ENCODE peak calls at places on chromosomes 4 and X, in nine cellular contexts. K, Z, V, Q, O, Y, D, S and R are unnamed samples.

GRCh38 chr4:76526585-76526990 is 91.6 kb downstream of the SHROOM3 start:
- DNase-seq in O (no peak), K (no peak), Z (no peak), V (no peak), S (peak), Q (no peak), Y (no peak), D (no peak), R (no peak)

GRCh38 chr4:81314897-81315470 is 100.0 kb upstream of the PRKG2 start:
- DNase-seq in S (peak), Q (no peak), O (no peak), K (no peak), D (peak), V (no peak), Z (no peak), Y (no peak), R (no peak)

GRCh38 chrX:23764585-23764984 is 18.4 kb upstream of the SAT1 start:
- DNase-seq in Q (no peak), K (no peak), S (no peak), Y (no peak), O (no peak), Z (no peak), D (no peak), V (no peak), R (no peak)

GRCh38 chr4:181962321-181962720 is 280.9 kb upstream of the TENM3 start:
- DNase-seq in Z (peak), Y (no peak), S (no peak), Q (no peak), K (peak), D (no peak), O (no peak), V (no peak), R (no peak)

GRCh38 chrX:136814847-136815634 is 34.3 kb upstream of the ARHGEF6 start:
- DNase-seq in S (no peak), V (no peak), Z (no peak), D (no peak), O (no peak), K (no peak), Q (no peak), Y (no peak), R (no peak)

GRCh38 chr4:56055991-56056390 is 107.2 kb downstream of the CEP135 start:
- DNase-seq in D (no peak), Q (no peak), Y (no peak), S (no peak), V (no peak), O (no peak), K (no peak), Z (no peak), R (no peak)

GRCh38 chr4:151325320-151326246 is at the start of gene SH3D19:
- DNase-seq in D (peak), Y (no peak), V (peak), Z (peak), S (peak), O (peak), K (no peak), Q (peak), R (no peak)

GRCh38 chr4:42653606-42654560 is 3.0 kb downstream of the ATP8A1 start:
- DNase-seq in Q (no peak), V (no peak), D (no peak), Y (no peak), K (no peak), O (no peak), Z (no peak), S (peak), R (no peak)

GRCh38 chr4:162931257-162931648 is 235.4 kb downstream of the NAF1 start:
- DNase-seq in O (no peak), Z (peak), Q (no peak), K (no peak), S (no peak), Y (no peak), V (no peak), D (peak), R (no peak)

GRCh38 chr4:19883841-19884240 is 367.9 kb upstream of the SLIT2 start:
- DNase-seq in O (no peak), Y (no peak), Q (no peak), D (no peak), K (no peak), V (no peak), Z (no peak), S (peak), R (no peak)

DNA sequence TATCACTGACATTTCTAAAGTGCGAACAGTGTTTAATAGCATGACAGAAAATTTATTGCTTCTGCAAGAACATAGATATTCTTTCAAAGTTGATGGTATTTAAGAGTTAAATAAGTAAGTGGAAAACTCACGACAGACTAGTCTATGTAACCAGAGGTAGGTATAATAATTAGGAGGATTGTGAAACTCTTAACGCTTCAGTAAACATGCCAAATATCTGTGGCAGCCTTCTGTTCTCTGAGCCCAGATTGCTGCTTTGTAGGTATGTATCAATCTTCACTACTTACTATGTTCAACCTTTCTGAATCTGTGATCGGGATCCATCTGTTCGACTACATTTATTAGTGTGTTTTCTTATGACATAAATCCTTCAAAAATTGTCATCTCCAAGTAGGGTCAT is 53.6 kb upstream of the SPANXB1 start:
- DNase-seq in Z (no peak), Y (no peak), D (no peak), K (no peak), S (peak), Q (no peak), O (no peak), V (no peak), R (no peak)
- TF ChIP-seq CTCF in Z (no peak), Y (no peak), D (no peak), K (no peak), S (no peak), Q (no peak), O (no peak), V (no peak), R (no peak)

GRCh38 chrX:131704136-131704695 is 160.3 kb downstream of the OR13H1 start:
- DNase-seq in O (no peak), Q (no peak), Z (peak), Y (peak), V (no peak), K (peak), D (no peak), S (no peak), R (no peak)
- TF ChIP-seq CTCF in O (no peak), Q (peak), Z (no peak), Y (peak), V (no peak), K (peak), D (no peak), S (no peak), R (no peak)

GRCh38 chr4:17785858-17786257 is 4.4 kb upstream of the FAM184B start:
- DNase-seq in Y (no peak), Z (no peak), Q (no peak), O (no peak), D (no peak), K (no peak), S (no peak), V (no peak), R (no peak)
- TF ChIP-seq CTCF in Y (no peak), Z (peak), Q (no peak), O (no peak), D (no peak), K (no peak), S (peak), V (no peak), R (no peak)

DNA sequence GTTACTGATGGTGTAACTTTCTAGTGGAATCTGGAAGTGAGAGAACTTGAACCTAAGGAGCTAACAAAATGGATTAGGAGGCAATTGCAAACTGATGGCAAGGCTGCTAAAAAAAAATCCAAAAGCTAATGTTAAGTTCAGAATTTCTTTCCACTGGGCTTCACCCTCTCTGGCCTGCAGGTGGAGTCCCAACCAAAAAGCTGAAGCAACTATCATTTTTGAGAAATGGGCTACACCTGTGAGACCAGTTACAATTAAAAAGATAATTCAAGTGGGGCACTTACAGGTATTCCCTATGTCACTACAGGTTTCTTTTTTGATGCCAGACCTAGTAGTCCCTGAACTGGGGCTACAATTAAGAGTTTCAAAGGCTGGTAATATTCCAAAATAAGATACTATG is 142.1 kb upstream of the FTHL17 start:
- DNase-seq in S (peak), D (peak), Y (no peak), O (no peak), Q (no peak), K (no peak), V (peak), Z (peak), R (no peak)
- TF ChIP-seq CTCF in S (peak), D (peak), Y (no peak), O (peak), Q (peak), K (peak), V (peak), Z (peak), R (no peak)

GRCh38 chrX:10190367-10190766 is 33.6 kb downstream of the CLCN4 start:
- DNase-seq in K (peak), Y (no peak), D (peak), O (peak), Q (peak), V (peak), Z (peak), S (peak), R (no peak)
- TF ChIP-seq CTCF in K (peak), Y (no peak), D (peak), O (peak), Q (peak), V (peak), Z (peak), S (peak), R (no peak)